ENCODE peak calls at places on chromosome 4, in four cellular contexts. Y is right atrium auricular region, A is GM10248, W is brain microvascular endothelial cell. D is an unnamed sample.

GRCh38 chr4:7390366-7390765 is 44.4 kb downstream of the PSAPL1 start:
- DNase-seq in Y (peak; percentile 32), A (no peak), W (no peak), D (no peak)

GRCh38 chr4:124432500-124432899 is 280.0 kb downstream of the ANKRD50 start:
- DNase-seq in Y (no peak), A (no peak), W (peak; percentile 41), D (no peak)

GRCh38 chr4:156584100-156584499 is 387.5 kb downstream of the PDGFC start:
- DNase-seq in Y (no peak), A (no peak), W (no peak), D (no peak)

GRCh38 chr4:43766648-43767047 is 682.0 kb downstream of the KCTD8 start:
- DNase-seq in Y (no peak), A (no peak), W (no peak), D (no peak)

GRCh38 chr4:53313510-53313909 is 52.4 kb downstream of the SCFD2 start:
- DNase-seq in Y (no peak), A (no peak), W (peak; percentile 34), D (no peak)

GRCh38 chr4:1043658-1044468 is 32.4 kb downstream of the FGFRL1 start:
- DNase-seq in Y (peak; percentile 98), A (no peak), W (peak; percentile 99), D (peak; percentile 96)

GRCh38 chr4:67134616-67135015 is 410.7 kb downstream of the CENPC start:
- DNase-seq in Y (no peak), A (no peak), W (peak; percentile 11), D (no peak)

GRCh38 chr4:24115101-24115500 is 225.3 kb upstream of the PPARGC1A start:
- DNase-seq in Y (no peak), A (no peak), W (no peak), D (no peak)

GRCh38 chr4:95293014-95293413 is 255.8 kb downstream of the UNC5C start:
- DNase-seq in Y (no peak), A (no peak), W (no peak), D (no peak)

GRCh38 chr4:173273956-173274355 is 60.2 kb downstream of the HMGB2 start:
- DNase-seq in Y (no peak), A (no peak), W (no peak), D (no peak)

GRCh38 chr4:128868758-128869157 is 59.3 kb downstream of the JADE1 start:
- DNase-seq in Y (no peak), A (no peak), W (no peak), D (no peak)

GRCh38 chr4:183175631-183176232 is 76.7 kb downstream of the WWC2 start:
- DNase-seq in Y (no peak), A (no peak), W (no peak), D (no peak)

GRCh38 chr4:130110760-130111159 is 1014.8 kb downstream of the C4orf33 start:
- DNase-seq in Y (no peak), A (no peak), W (no peak), D (no peak)

GRCh38 chr4:112277705-112278448 is 7.8 kb downstream of the TIFA start:
- DNase-seq in Y (no peak), A (no peak), W (no peak), D (no peak)

GRCh38 chr4:48116582-48116981 is 17.5 kb downstream of the TXK start:
- DNase-seq in Y (no peak), A (no peak), W (no peak), D (no peak)

GRCh38 chr4:185212566-185212965 is 3.2 kb downstream of the SNX25 start:
- DNase-seq in Y (no peak), A (no peak), W (no peak), D (no peak)

GRCh38 chr4:171042989-171043524 is 770.1 kb upstream of the GALNTL6 start:
- DNase-seq in Y (no peak), A (no peak), W (no peak), D (no peak)

GRCh38 chr4:133385161-133385954 is 236.3 kb downstream of the PCDH10 start:
- DNase-seq in Y (no peak), A (no peak), W (no peak), D (no peak)

GRCh38 chr4:27084685-27085356 is 224.2 kb downstream of the STIM2 start:
- DNase-seq in Y (no peak), A (peak; percentile 19), W (peak; percentile 9), D (no peak)

GRCh38 chr4:95181446-95182306 is 367.1 kb downstream of the UNC5C start:
- DNase-seq in Y (no peak), A (no peak), W (peak; percentile 94), D (no peak)

GRCh38 chr4:94819371-94819770 is 61.6 kb downstream of the BMPR1B start:
- DNase-seq in Y (no peak), A (no peak), W (no peak), D (no peak)

GRCh38 chr4:77852892-77853495 is 9.6 kb upstream of the MRPL1 start:
- DNase-seq in Y (no peak), A (peak; percentile 42), W (no peak), D (no peak)

GRCh38 chr4:110049951-110050925 is 137.6 kb downstream of the EGF start:
- DNase-seq in Y (no peak), A (peak; percentile 47), W (peak; percentile 39), D (no peak)

GRCh38 chr4:180751009-180751408 is 1492.2 kb upstream of the TENM3 start:
- DNase-seq in Y (no peak), A (no peak), W (peak; percentile 28), D (no peak)

GRCh38 chr4:20297246-20297645 is 45.5 kb downstream of the SLIT2 start:
- DNase-seq in Y (no peak), A (no peak), W (no peak), D (no peak)

DNA sequence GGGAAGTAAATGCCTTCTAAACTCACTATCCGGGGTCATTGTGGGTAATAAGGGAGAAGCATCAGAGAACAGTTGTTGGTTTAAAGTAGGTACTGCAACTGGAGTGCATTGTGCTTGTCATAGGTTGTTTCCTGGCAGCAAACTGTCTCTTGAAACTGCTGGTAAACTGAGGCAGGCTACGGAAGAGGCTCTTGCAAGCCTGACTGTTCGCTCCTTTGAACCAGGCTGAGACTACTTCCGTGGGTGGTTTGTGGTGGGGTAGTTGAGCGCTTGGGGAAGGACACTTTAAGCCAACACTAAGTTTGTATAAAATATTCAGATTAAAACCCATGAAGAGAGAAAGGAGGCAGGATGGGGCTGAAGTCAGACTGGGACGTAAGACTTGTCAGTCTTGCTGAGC is 45.2 kb upstream of the WDR1 start:
- DNase-seq in Y (no peak), A (no peak), W (no peak), D (no peak)
- TF ChIP-seq CTCF in Y (no peak), A (no peak), W (no peak), D (no peak)

GRCh38 chr4:4182835-4183568 is 43.7 kb downstream of the OTOP1 start:
- DNase-seq in Y (no peak), A (peak; percentile 31), W (no peak), D (no peak)
- TF ChIP-seq CTCF in Y (peak; percentile 19), A (peak; percentile 72), W (peak; percentile 79), D (peak; percentile 58)

GRCh38 chr4:98828801-98829200 is 100.1 kb downstream of the EIF4E start:
- DNase-seq in Y (no peak), A (no peak), W (no peak), D (no peak)
- TF ChIP-seq CTCF in Y (no peak), A (no peak), W (peak; percentile 55), D (no peak)

GRCh38 chr4:8662776-8663175 is 70.2 kb downstream of the CPZ start:
- DNase-seq in Y (no peak), A (no peak), W (no peak), D (no peak)

GRCh38 chr4:8666581-8666980 is 74.0 kb downstream of the CPZ start:
- DNase-seq in Y (no peak), A (no peak), W (no peak), D (no peak)

GRCh38 chr4:8664976-8665375 is 72.4 kb downstream of the CPZ start:
- DNase-seq in Y (no peak), A (no peak), W (no peak), D (no peak)

GRCh38 chr4:8665406-8666360 is 73.1 kb downstream of the CPZ start:
- DNase-seq in Y (no peak), A (no peak), W (no peak), D (no peak)

DNA sequence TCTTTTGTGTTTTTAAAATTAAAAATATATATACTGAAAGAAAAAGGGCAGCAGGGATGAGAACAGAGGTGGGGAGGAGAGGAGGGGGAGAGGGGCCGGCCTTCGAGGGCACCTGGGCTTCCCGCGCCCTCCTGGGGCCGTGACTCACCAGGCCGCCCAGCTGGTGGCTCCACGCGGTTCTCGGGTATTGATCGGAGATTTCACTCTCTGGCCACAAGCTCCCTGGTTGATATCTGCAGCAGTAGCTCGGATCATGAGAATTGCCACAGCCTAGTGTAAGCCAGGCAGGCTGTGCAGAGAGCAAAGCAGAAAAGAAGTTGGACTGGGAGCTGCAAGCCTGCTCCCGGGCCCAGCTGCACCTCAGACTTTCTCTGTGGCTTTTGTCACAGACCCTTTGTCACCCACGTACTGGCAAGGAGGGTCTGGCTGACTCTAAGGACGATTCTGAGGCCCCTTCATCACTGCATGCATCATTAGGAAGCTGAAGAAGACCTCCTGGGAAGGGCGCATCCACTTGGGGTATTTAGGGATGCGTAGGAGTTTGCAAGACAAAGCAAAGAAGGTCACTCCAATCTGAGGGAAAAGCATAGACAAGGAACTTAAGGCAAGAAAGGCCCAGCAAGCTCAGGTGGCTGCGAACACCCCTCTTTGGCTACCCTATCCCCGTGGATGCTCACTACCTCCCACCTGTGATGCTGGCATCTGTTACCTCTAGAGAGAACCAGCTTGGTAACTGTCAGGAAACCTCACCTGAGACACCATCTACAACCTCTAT is 71.7 kb downstream of the CPZ start:
- DNase-seq in Y (no peak), A (no peak), W (no peak), D (no peak)
- TF ChIP-seq CTCF in Y (no peak), A (no peak), W (no peak), D (no peak)

GRCh38 chr4:182143086-182143821 is 99.9 kb upstream of the TENM3 start:
- DNase-seq in Y (no peak), A (no peak), W (no peak), D (no peak)
- TF ChIP-seq CTCF in Y (no peak), A (no peak), W (no peak), D (no peak)

DNA sequence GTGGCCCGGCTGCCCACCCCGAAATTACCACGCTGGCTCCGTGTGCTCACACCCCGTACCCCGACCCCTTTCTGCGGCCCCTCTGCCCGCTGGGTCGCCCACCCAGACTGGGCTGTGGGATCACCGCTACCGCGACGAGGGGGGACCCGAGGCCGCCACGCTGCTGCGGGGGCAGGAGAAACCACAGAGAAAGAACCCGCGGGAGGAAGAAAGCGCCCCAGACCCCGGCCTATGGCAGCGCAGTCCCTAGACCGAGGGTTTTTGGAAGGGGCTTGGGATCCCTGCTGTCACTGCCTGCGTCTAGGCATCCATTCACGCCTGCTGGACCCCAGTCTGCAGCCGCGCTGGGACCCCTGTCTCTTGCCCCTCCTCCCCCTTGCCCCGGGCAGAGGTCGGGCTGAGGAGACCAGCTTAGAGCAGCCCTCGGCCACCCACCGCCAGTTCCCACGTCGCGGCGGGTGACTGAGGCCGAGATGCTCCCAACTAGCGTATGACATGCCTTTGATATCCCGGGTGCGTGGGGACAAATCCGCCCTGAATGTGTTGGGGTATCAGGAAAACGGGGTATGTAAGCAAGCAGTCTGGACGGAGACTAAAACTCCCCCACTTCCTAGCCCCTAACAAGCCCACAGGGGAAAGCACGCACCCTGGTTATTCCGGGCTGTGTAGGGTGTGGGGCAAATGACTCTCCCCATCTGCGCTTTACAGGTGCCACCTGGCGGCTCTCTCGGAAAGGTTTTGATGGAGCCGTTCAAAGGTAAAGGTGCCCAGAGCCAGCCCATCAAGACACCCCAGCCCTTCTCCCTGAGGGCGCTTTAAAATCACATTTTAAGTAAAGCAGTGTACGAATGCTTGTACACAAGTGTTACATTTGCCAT is 867 bp upstream of the INPP4B start:
- DNase-seq in Y (no peak), A (peak; percentile 21), W (no peak), D (no peak)
- TF ChIP-seq CTCF in Y (peak; percentile 24), A (peak; percentile 30), W (peak; percentile 59), D (peak; percentile 2)

GRCh38 chr4:107037188-107037587 is 1.1 kb upstream of the DKK2 start:
- DNase-seq in Y (peak; percentile 59), A (peak; percentile 5), W (peak; percentile 28), D (no peak)
- TF ChIP-seq CTCF in Y (no peak), A (peak; percentile 48), W (peak; percentile 83), D (peak; percentile 58)

GRCh38 chr4:6050551-6050950 is 32.3 kb upstream of the C4orf50 start:
- DNase-seq in Y (no peak), A (no peak), W (no peak), D (no peak)
- TF ChIP-seq CTCF in Y (no peak), A (no peak), W (no peak), D (no peak)